ENCODE peak calls at places on chromosomes 7 and 10, in seven cellular contexts. One of them, this sample, is unnamed.

GRCh38 chr7:43650457-43651052 is 67.6 kb downstream of the STK17A start:
- DNase-seq in lower leg skin: no peak
- DNase-seq in mesothelial cell of epicardium: no peak
- DNase-seq in fibroblast of pulmonary artery: peak
- DNase-seq in B cell: no peak
- DNase-seq in choroid plexus epithelial cell: peak
- DNase-seq in AG10803: peak
- DNase-seq in this sample: no peak

GRCh38 chr10:3439183-3439582 is 266.6 kb upstream of the PITRM1 start:
- DNase-seq in lower leg skin: no peak
- DNase-seq in mesothelial cell of epicardium: no peak
- DNase-seq in fibroblast of pulmonary artery: no peak
- DNase-seq in B cell: no peak
- DNase-seq in choroid plexus epithelial cell: no peak
- DNase-seq in AG10803: no peak
- DNase-seq in this sample: no peak

GRCh38 chr10:47190301-47190700 is 109.7 kb upstream of the GDF10 start:
- DNase-seq in lower leg skin: no peak
- DNase-seq in mesothelial cell of epicardium: no peak
- DNase-seq in fibroblast of pulmonary artery: no peak
- DNase-seq in B cell: no peak
- DNase-seq in choroid plexus epithelial cell: no peak
- DNase-seq in AG10803: no peak
- DNase-seq in this sample: no peak

GRCh38 chr7:82740246-82740848 is 296.8 kb upstream of the CACNA2D1 start:
- DNase-seq in lower leg skin: no peak
- DNase-seq in mesothelial cell of epicardium: no peak
- DNase-seq in fibroblast of pulmonary artery: peak
- DNase-seq in B cell: no peak
- DNase-seq in choroid plexus epithelial cell: peak
- DNase-seq in AG10803: peak
- DNase-seq in this sample: no peak

GRCh38 chr7:123673752-123674398 is 18.2 kb downstream of the LMOD2 start:
- DNase-seq in lower leg skin: no peak
- DNase-seq in mesothelial cell of epicardium: no peak
- DNase-seq in fibroblast of pulmonary artery: no peak
- DNase-seq in B cell: no peak
- DNase-seq in choroid plexus epithelial cell: no peak
- DNase-seq in AG10803: no peak
- DNase-seq in this sample: no peak

GRCh38 chr10:418894-419293 is 270.6 kb downstream of the DIP2C start:
- DNase-seq in lower leg skin: no peak
- DNase-seq in mesothelial cell of epicardium: no peak
- DNase-seq in fibroblast of pulmonary artery: no peak
- DNase-seq in B cell: no peak
- DNase-seq in choroid plexus epithelial cell: no peak
- DNase-seq in AG10803: no peak
- DNase-seq in this sample: no peak

GRCh38 chr10:49740346-49741107 is 21.6 kb downstream of the OGDHL start:
- DNase-seq in lower leg skin: no peak
- DNase-seq in mesothelial cell of epicardium: no peak
- DNase-seq in fibroblast of pulmonary artery: no peak
- DNase-seq in B cell: peak
- DNase-seq in choroid plexus epithelial cell: no peak
- DNase-seq in AG10803: no peak
- DNase-seq in this sample: peak

GRCh38 chr7:132351858-132352539 is 224.3 kb downstream of the PLXNA4 start:
- DNase-seq in lower leg skin: no peak
- DNase-seq in mesothelial cell of epicardium: no peak
- DNase-seq in fibroblast of pulmonary artery: peak
- DNase-seq in B cell: no peak
- DNase-seq in choroid plexus epithelial cell: no peak
- DNase-seq in AG10803: peak
- DNase-seq in this sample: no peak

GRCh38 chr10:11884706-11885423 is 61.7 kb downstream of the PROSER2 start:
- DNase-seq in lower leg skin: no peak
- DNase-seq in mesothelial cell of epicardium: no peak
- DNase-seq in fibroblast of pulmonary artery: no peak
- DNase-seq in B cell: no peak
- DNase-seq in choroid plexus epithelial cell: no peak
- DNase-seq in AG10803: no peak
- DNase-seq in this sample: no peak

GRCh38 chr10:35641430-35642015 is 573 bp downstream of the FZD8 start:
- DNase-seq in lower leg skin: no peak
- DNase-seq in mesothelial cell of epicardium: peak
- DNase-seq in fibroblast of pulmonary artery: peak
- DNase-seq in B cell: peak
- DNase-seq in choroid plexus epithelial cell: peak
- DNase-seq in AG10803: peak
- DNase-seq in this sample: no peak

GRCh38 chr10:35639021-35639521 is 3.0 kb downstream of the FZD8 start:
- DNase-seq in lower leg skin: no peak
- DNase-seq in mesothelial cell of epicardium: no peak
- DNase-seq in fibroblast of pulmonary artery: no peak
- DNase-seq in B cell: no peak
- DNase-seq in choroid plexus epithelial cell: no peak
- DNase-seq in AG10803: no peak
- DNase-seq in this sample: no peak

GRCh38 chr10:35639651-35640311 is 2.3 kb downstream of the FZD8 start:
- DNase-seq in lower leg skin: no peak
- DNase-seq in mesothelial cell of epicardium: peak
- DNase-seq in fibroblast of pulmonary artery: peak
- DNase-seq in B cell: peak
- DNase-seq in choroid plexus epithelial cell: peak
- DNase-seq in AG10803: peak
- DNase-seq in this sample: no peak

GRCh38 chr10:35640951-35641429 is 1.1 kb downstream of the FZD8 start:
- DNase-seq in lower leg skin: peak
- DNase-seq in mesothelial cell of epicardium: peak
- DNase-seq in fibroblast of pulmonary artery: peak
- DNase-seq in B cell: no peak
- DNase-seq in choroid plexus epithelial cell: peak
- DNase-seq in AG10803: peak
- DNase-seq in this sample: no peak

GRCh38 chr10:35640474-35640873 is 1.6 kb downstream of the FZD8 start:
- DNase-seq in lower leg skin: peak
- DNase-seq in mesothelial cell of epicardium: peak
- DNase-seq in fibroblast of pulmonary artery: peak
- DNase-seq in B cell: peak
- DNase-seq in choroid plexus epithelial cell: peak
- DNase-seq in AG10803: peak
- DNase-seq in this sample: no peak
- TF ChIP-seq CTCF in lower leg skin: no peak
- TF ChIP-seq CTCF in mesothelial cell of epicardium: peak
- TF ChIP-seq CTCF in fibroblast of pulmonary artery: no peak
- TF ChIP-seq CTCF in B cell: peak
- TF ChIP-seq CTCF in choroid plexus epithelial cell: peak
- TF ChIP-seq CTCF in AG10803: peak
- TF ChIP-seq CTCF in this sample: no peak

DNA sequence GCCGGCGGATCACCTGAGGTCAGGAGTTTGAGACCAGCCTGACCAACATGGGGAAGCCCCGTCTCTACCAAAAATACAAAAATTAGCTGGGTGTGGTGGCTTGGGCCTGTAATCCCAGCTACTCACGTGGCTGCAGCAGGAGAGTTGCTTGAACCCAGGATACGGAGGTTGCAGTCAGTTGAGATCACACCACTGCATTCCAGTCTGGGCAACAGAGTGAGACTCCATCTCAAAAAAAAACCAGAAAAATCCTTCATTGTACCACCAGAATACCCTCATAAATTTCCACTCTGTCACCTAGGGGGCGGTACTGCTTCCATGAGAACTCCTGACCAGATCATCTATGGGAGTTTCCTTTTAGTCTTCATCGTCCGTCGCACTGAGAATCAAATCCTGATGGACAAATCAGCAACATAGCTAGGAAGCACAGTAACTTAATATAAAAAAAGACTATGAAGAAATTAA is 225.8 kb upstream of the KLF14 start:
- DNase-seq in lower leg skin: no peak
- DNase-seq in mesothelial cell of epicardium: no peak
- DNase-seq in fibroblast of pulmonary artery: peak
- DNase-seq in B cell: no peak
- DNase-seq in choroid plexus epithelial cell: peak
- DNase-seq in AG10803: peak
- DNase-seq in this sample: no peak
- TF ChIP-seq CTCF in lower leg skin: no peak
- TF ChIP-seq CTCF in mesothelial cell of epicardium: peak
- TF ChIP-seq CTCF in fibroblast of pulmonary artery: peak
- TF ChIP-seq CTCF in B cell: peak
- TF ChIP-seq CTCF in choroid plexus epithelial cell: peak
- TF ChIP-seq CTCF in AG10803: peak
- TF ChIP-seq CTCF in this sample: no peak

DNA sequence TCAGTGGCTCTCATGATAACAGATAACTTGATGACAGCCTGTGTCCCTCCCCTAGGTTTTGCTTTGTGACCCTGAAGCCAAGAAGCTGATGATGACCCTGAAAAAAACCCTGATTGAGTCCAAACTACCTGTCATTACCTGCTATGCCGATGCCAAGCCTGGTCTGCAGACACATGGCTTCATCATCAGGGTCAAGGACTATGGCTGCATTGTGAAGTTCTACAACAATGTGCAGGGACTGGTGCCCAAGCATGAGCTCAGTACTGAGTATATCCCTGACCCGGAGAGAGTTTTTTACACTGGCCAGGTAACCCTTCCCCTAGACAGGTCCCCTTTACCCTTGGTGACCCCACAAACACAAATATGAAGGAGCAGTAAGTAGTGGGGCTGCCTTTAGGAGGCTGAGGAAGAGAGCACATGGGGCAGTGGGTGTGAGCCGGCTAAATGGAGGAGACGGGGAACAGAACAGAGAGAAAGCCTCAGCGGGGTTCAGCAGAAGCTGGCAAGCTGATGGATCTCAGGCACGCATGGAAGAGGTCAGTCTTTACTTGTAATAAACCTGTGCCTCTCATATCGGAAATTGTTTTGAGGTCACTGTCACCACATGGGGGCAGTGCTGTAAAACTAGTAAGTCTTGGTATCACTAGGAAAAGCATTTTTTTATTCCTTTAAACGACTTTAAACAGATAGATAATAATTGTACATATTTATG is 20.2 kb downstream of the PDCD11 start:
- DNase-seq in lower leg skin: peak
- DNase-seq in mesothelial cell of epicardium: no peak
- DNase-seq in fibroblast of pulmonary artery: peak
- DNase-seq in B cell: no peak
- DNase-seq in choroid plexus epithelial cell: peak
- DNase-seq in AG10803: peak
- DNase-seq in this sample: no peak
- TF ChIP-seq CTCF in lower leg skin: peak
- TF ChIP-seq CTCF in mesothelial cell of epicardium: peak
- TF ChIP-seq CTCF in fibroblast of pulmonary artery: peak
- TF ChIP-seq CTCF in B cell: peak
- TF ChIP-seq CTCF in choroid plexus epithelial cell: peak
- TF ChIP-seq CTCF in AG10803: peak
- TF ChIP-seq CTCF in this sample: peak

GRCh38 chr7:131068604-131069021 is 259.1 kb upstream of the MKLN1 start:
- DNase-seq in lower leg skin: no peak
- DNase-seq in mesothelial cell of epicardium: no peak
- DNase-seq in fibroblast of pulmonary artery: peak
- DNase-seq in B cell: no peak
- DNase-seq in choroid plexus epithelial cell: peak
- DNase-seq in AG10803: peak
- DNase-seq in this sample: no peak
- TF ChIP-seq CTCF in lower leg skin: no peak
- TF ChIP-seq CTCF in mesothelial cell of epicardium: no peak
- TF ChIP-seq CTCF in fibroblast of pulmonary artery: peak
- TF ChIP-seq CTCF in B cell: no peak
- TF ChIP-seq CTCF in choroid plexus epithelial cell: peak
- TF ChIP-seq CTCF in AG10803: peak
- TF ChIP-seq CTCF in this sample: no peak

DNA sequence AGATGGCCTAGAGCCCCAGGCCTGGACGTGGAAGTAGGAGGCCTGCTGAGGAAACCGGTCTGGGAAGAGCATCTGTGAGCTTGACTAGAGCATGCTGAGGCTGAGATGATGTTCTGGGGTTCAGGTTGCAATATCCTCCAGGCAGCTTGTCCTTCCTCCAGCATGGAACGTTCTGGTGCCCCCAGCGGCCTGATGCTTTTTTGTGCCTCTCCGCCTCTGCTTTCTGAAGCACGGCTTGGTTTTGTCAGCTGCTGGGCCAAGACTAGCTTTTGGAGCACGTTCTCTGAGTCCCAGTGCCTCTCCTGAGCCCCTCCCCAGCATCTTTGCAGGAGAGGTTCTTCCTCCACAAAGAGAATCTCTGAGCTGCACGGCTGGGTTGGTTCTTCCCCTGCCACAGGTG is 682.0 kb upstream of the FOXK1 start:
- DNase-seq in lower leg skin: no peak
- DNase-seq in mesothelial cell of epicardium: no peak
- DNase-seq in fibroblast of pulmonary artery: no peak
- DNase-seq in B cell: no peak
- DNase-seq in choroid plexus epithelial cell: no peak
- DNase-seq in AG10803: no peak
- DNase-seq in this sample: no peak
- TF ChIP-seq CTCF in lower leg skin: no peak
- TF ChIP-seq CTCF in mesothelial cell of epicardium: no peak
- TF ChIP-seq CTCF in fibroblast of pulmonary artery: no peak
- TF ChIP-seq CTCF in B cell: no peak
- TF ChIP-seq CTCF in choroid plexus epithelial cell: no peak
- TF ChIP-seq CTCF in AG10803: no peak
- TF ChIP-seq CTCF in this sample: no peak

GRCh38 chr7:95718556-95719410 is 53.6 kb upstream of the DYNC1I1 start:
- DNase-seq in lower leg skin: no peak
- DNase-seq in mesothelial cell of epicardium: no peak
- DNase-seq in fibroblast of pulmonary artery: peak
- DNase-seq in B cell: no peak
- DNase-seq in choroid plexus epithelial cell: peak
- DNase-seq in AG10803: peak
- DNase-seq in this sample: no peak
- TF ChIP-seq CTCF in lower leg skin: no peak
- TF ChIP-seq CTCF in mesothelial cell of epicardium: no peak
- TF ChIP-seq CTCF in fibroblast of pulmonary artery: peak
- TF ChIP-seq CTCF in B cell: no peak
- TF ChIP-seq CTCF in choroid plexus epithelial cell: peak
- TF ChIP-seq CTCF in AG10803: peak
- TF ChIP-seq CTCF in this sample: no peak

GRCh38 chr7:39360038-39360437 is 206.2 kb upstream of the YAE1 start:
- DNase-seq in lower leg skin: no peak
- DNase-seq in mesothelial cell of epicardium: no peak
- DNase-seq in fibroblast of pulmonary artery: no peak
- DNase-seq in B cell: no peak
- DNase-seq in choroid plexus epithelial cell: no peak
- DNase-seq in AG10803: no peak
- DNase-seq in this sample: no peak

GRCh38 chr7:39360766-39361165 is 205.4 kb upstream of the YAE1 start:
- DNase-seq in lower leg skin: no peak
- DNase-seq in mesothelial cell of epicardium: no peak
- DNase-seq in fibroblast of pulmonary artery: no peak
- DNase-seq in B cell: no peak
- DNase-seq in choroid plexus epithelial cell: no peak
- DNase-seq in AG10803: no peak
- DNase-seq in this sample: no peak

GRCh38 chr7:39356531-39356930 is 209.7 kb upstream of the YAE1 start:
- DNase-seq in lower leg skin: no peak
- DNase-seq in mesothelial cell of epicardium: no peak
- DNase-seq in fibroblast of pulmonary artery: no peak
- DNase-seq in B cell: no peak
- DNase-seq in choroid plexus epithelial cell: no peak
- DNase-seq in AG10803: peak
- DNase-seq in this sample: no peak

GRCh38 chr7:39355664-39356063 is 210.5 kb upstream of the YAE1 start:
- DNase-seq in lower leg skin: no peak
- DNase-seq in mesothelial cell of epicardium: no peak
- DNase-seq in fibroblast of pulmonary artery: no peak
- DNase-seq in B cell: no peak
- DNase-seq in choroid plexus epithelial cell: no peak
- DNase-seq in AG10803: no peak
- DNase-seq in this sample: no peak

GRCh38 chr7:39357648-39358047 is 208.6 kb upstream of the YAE1 start:
- DNase-seq in lower leg skin: no peak
- DNase-seq in mesothelial cell of epicardium: no peak
- DNase-seq in fibroblast of pulmonary artery: no peak
- DNase-seq in B cell: no peak
- DNase-seq in choroid plexus epithelial cell: no peak
- DNase-seq in AG10803: no peak
- DNase-seq in this sample: no peak
- TF ChIP-seq CTCF in lower leg skin: no peak
- TF ChIP-seq CTCF in mesothelial cell of epicardium: no peak
- TF ChIP-seq CTCF in fibroblast of pulmonary artery: peak
- TF ChIP-seq CTCF in B cell: no peak
- TF ChIP-seq CTCF in choroid plexus epithelial cell: peak
- TF ChIP-seq CTCF in AG10803: peak
- TF ChIP-seq CTCF in this sample: no peak